ENCODE peak calls at places on chromosomes 3 and 15, in five cellular contexts. One of them, this sample, is unnamed.
A peak's percentile ranks its signal among the peaks of the same experiment; 100 is the strongest.

GRCh38 chr15:75059607-75060006 is 36.2 kb downstream of the PPCDC start:
- DNase-seq in CD8-positive, alpha-beta T cell: no peak
- DNase-seq in brain microvascular endothelial cell: no peak
- DNase-seq in GM20000: no peak
- DNase-seq in AG04450: no peak
- DNase-seq in this sample: no peak

GRCh38 chr3:143222981-143223380 is 103.4 kb downstream of the CHST2 start:
- DNase-seq in GM20000: no peak
- DNase-seq in CD8-positive, alpha-beta T cell: no peak
- DNase-seq in brain microvascular endothelial cell: no peak
- DNase-seq in AG04450: no peak
- DNase-seq in this sample: no peak

GRCh38 chr15:35293353-35294130 is 208.4 kb upstream of the NANOGP8 start:
- DNase-seq in CD8-positive, alpha-beta T cell: no peak
- DNase-seq in AG04450: no peak
- DNase-seq in GM20000: no peak
- DNase-seq in brain microvascular endothelial cell: peak; percentile 54
- DNase-seq in this sample: no peak

GRCh38 chr3:115903843-115904242 is 280.5 kb downstream of the GAP43 start:
- DNase-seq in AG04450: no peak
- DNase-seq in GM20000: no peak
- DNase-seq in CD8-positive, alpha-beta T cell: no peak
- DNase-seq in brain microvascular endothelial cell: no peak
- DNase-seq in this sample: no peak

GRCh38 chr3:46990573-46991374 is 11.3 kb downstream of the NBEAL2 start:
- DNase-seq in AG04450: no peak
- DNase-seq in brain microvascular endothelial cell: no peak
- DNase-seq in GM20000: no peak
- DNase-seq in CD8-positive, alpha-beta T cell: no peak
- DNase-seq in this sample: peak; percentile 85

GRCh38 chr3:119187266-119187665 is 13.9 kb downstream of the UPK1B start:
- DNase-seq in AG04450: no peak
- DNase-seq in CD8-positive, alpha-beta T cell: no peak
- DNase-seq in brain microvascular endothelial cell: peak; percentile 21
- DNase-seq in GM20000: no peak
- DNase-seq in this sample: no peak

GRCh38 chr3:52533623-52534280 is at the start of gene NT5DC2:
- DNase-seq in GM20000: peak; percentile 99
- DNase-seq in AG04450: no peak
- DNase-seq in brain microvascular endothelial cell: peak; percentile 19
- DNase-seq in CD8-positive, alpha-beta T cell: peak; percentile 53
- DNase-seq in this sample: no peak

GRCh38 chr3:194183271-194183670 is 47.3 kb downstream of the HES1 start:
- DNase-seq in AG04450: no peak
- DNase-seq in GM20000: no peak
- DNase-seq in brain microvascular endothelial cell: no peak
- DNase-seq in CD8-positive, alpha-beta T cell: no peak
- DNase-seq in this sample: no peak

GRCh38 chr15:69380100-69380725 is 33.9 kb upstream of the KIF23 start:
- DNase-seq in brain microvascular endothelial cell: peak; percentile 22
- DNase-seq in AG04450: no peak
- DNase-seq in CD8-positive, alpha-beta T cell: no peak
- DNase-seq in GM20000: no peak
- DNase-seq in this sample: no peak
- TF ChIP-seq CTCF in brain microvascular endothelial cell: peak; percentile 69
- TF ChIP-seq CTCF in AG04450: peak; percentile 33
- TF ChIP-seq CTCF in CD8-positive, alpha-beta T cell: no peak
- TF ChIP-seq CTCF in GM20000: no peak
- TF ChIP-seq CTCF in this sample: no peak

GRCh38 chr3:186852994-186853393 is 10.5 kb downstream of the ADIPOQ start:
- DNase-seq in CD8-positive, alpha-beta T cell: no peak
- DNase-seq in brain microvascular endothelial cell: no peak
- DNase-seq in GM20000: no peak
- DNase-seq in AG04450: no peak
- DNase-seq in this sample: no peak

GRCh38 chr3:186844908-186845307 is 2.4 kb downstream of the ADIPOQ start:
- DNase-seq in brain microvascular endothelial cell: no peak
- DNase-seq in AG04450: no peak
- DNase-seq in GM20000: no peak
- DNase-seq in CD8-positive, alpha-beta T cell: no peak
- DNase-seq in this sample: no peak

GRCh38 chr3:186847437-186847836 is 4.9 kb downstream of the ADIPOQ start:
- DNase-seq in AG04450: no peak
- DNase-seq in CD8-positive, alpha-beta T cell: no peak
- DNase-seq in brain microvascular endothelial cell: no peak
- DNase-seq in GM20000: no peak
- DNase-seq in this sample: no peak

GRCh38 chr3:186854146-186854545 is 11.6 kb downstream of the ADIPOQ start:
- DNase-seq in AG04450: no peak
- DNase-seq in brain microvascular endothelial cell: no peak
- DNase-seq in GM20000: no peak
- DNase-seq in CD8-positive, alpha-beta T cell: no peak
- DNase-seq in this sample: no peak

DNA sequence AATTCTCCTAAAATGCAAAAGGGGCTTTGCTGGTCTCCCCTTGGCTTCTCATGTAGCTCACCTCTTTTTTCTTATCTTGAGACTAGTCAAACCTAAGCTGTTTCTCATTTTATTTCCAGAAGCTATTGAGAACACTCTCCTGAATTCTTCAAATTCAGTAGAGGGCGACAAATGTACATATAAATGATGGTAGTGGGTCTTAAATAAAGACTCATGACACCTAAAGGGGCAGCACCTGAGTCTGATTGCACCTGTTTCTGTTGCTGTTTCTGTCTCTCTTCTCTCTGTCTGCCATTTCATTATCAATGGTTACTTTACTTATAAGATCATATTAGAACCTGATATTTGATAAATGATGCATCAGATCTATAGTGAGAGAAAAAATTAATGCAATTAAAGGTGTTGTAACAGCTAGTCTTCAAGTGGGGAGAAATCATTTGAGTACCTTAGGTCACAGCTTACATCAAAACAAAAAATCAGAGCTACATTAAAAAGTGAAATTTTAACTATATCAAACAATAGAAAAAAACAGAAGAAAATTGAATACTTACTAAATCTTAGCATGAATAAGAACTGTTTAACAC is 7.0 kb downstream of the ADIPOQ start:
- DNase-seq in AG04450: no peak
- DNase-seq in brain microvascular endothelial cell: no peak
- DNase-seq in GM20000: peak; percentile 65
- DNase-seq in CD8-positive, alpha-beta T cell: no peak
- DNase-seq in this sample: no peak
- TF ChIP-seq CTCF in AG04450: peak; percentile 51
- TF ChIP-seq CTCF in brain microvascular endothelial cell: peak; percentile 37
- TF ChIP-seq CTCF in GM20000: peak; percentile 40
- TF ChIP-seq CTCF in CD8-positive, alpha-beta T cell: peak; percentile 73
- TF ChIP-seq CTCF in this sample: peak; percentile 37

GRCh38 chr3:63911901-63912767 is at the start of gene SCAANT1:
- DNase-seq in GM20000: peak; percentile 95
- DNase-seq in brain microvascular endothelial cell: peak; percentile 79
- DNase-seq in CD8-positive, alpha-beta T cell: peak; percentile 81
- DNase-seq in AG04450: peak; percentile 67
- DNase-seq in this sample: peak; percentile 66
- TF ChIP-seq CTCF in GM20000: no peak
- TF ChIP-seq CTCF in brain microvascular endothelial cell: peak; percentile 2
- TF ChIP-seq CTCF in CD8-positive, alpha-beta T cell: no peak
- TF ChIP-seq CTCF in AG04450: no peak
- TF ChIP-seq CTCF in this sample: no peak

DNA sequence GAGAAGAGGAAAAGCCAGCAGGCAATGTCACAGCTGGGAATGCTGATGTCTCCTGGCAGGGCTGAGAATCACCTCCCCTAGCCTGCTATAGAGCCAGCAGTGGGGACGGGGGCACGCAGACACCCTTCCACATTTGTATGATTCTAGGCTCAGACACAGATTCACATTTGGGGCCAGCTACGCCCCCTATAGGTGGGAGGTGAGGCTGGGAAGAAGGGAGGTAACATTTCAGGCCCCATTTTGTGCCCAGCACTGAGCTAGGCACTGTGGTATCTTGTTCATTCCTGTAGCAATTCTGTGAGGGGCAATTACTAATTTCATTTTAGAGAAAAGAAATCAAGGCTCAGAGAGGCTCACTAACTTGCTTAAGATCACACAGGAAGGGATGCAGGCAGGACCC is 15.9 kb upstream of the ACAD9 start:
- DNase-seq in AG04450: no peak
- DNase-seq in brain microvascular endothelial cell: no peak
- DNase-seq in GM20000: no peak
- DNase-seq in CD8-positive, alpha-beta T cell: no peak
- DNase-seq in this sample: no peak
- TF ChIP-seq CTCF in AG04450: peak; percentile 19
- TF ChIP-seq CTCF in brain microvascular endothelial cell: peak; percentile 53
- TF ChIP-seq CTCF in GM20000: peak; percentile 3
- TF ChIP-seq CTCF in CD8-positive, alpha-beta T cell: peak; percentile 19
- TF ChIP-seq CTCF in this sample: peak; percentile 29

GRCh38 chr15:29124581-29125381 is 144.8 kb downstream of the NSMCE3 start:
- DNase-seq in CD8-positive, alpha-beta T cell: no peak
- DNase-seq in GM20000: no peak
- DNase-seq in AG04450: no peak
- DNase-seq in brain microvascular endothelial cell: peak; percentile 31
- DNase-seq in this sample: peak; percentile 36

GRCh38 chr15:29126208-29126536 is 143.4 kb downstream of the NSMCE3 start:
- DNase-seq in AG04450: no peak
- DNase-seq in brain microvascular endothelial cell: no peak
- DNase-seq in CD8-positive, alpha-beta T cell: no peak
- DNase-seq in GM20000: no peak
- DNase-seq in this sample: peak; percentile 44

GRCh38 chr15:29126821-29127461 is 142.7 kb downstream of the NSMCE3 start:
- DNase-seq in CD8-positive, alpha-beta T cell: no peak
- DNase-seq in GM20000: no peak
- DNase-seq in brain microvascular endothelial cell: no peak
- DNase-seq in AG04450: no peak
- DNase-seq in this sample: peak; percentile 28

GRCh38 chr15:29123991-29124390 is 145.6 kb downstream of the NSMCE3 start:
- DNase-seq in CD8-positive, alpha-beta T cell: no peak
- DNase-seq in GM20000: no peak
- DNase-seq in brain microvascular endothelial cell: no peak
- DNase-seq in AG04450: no peak
- DNase-seq in this sample: peak; percentile 27

DNA sequence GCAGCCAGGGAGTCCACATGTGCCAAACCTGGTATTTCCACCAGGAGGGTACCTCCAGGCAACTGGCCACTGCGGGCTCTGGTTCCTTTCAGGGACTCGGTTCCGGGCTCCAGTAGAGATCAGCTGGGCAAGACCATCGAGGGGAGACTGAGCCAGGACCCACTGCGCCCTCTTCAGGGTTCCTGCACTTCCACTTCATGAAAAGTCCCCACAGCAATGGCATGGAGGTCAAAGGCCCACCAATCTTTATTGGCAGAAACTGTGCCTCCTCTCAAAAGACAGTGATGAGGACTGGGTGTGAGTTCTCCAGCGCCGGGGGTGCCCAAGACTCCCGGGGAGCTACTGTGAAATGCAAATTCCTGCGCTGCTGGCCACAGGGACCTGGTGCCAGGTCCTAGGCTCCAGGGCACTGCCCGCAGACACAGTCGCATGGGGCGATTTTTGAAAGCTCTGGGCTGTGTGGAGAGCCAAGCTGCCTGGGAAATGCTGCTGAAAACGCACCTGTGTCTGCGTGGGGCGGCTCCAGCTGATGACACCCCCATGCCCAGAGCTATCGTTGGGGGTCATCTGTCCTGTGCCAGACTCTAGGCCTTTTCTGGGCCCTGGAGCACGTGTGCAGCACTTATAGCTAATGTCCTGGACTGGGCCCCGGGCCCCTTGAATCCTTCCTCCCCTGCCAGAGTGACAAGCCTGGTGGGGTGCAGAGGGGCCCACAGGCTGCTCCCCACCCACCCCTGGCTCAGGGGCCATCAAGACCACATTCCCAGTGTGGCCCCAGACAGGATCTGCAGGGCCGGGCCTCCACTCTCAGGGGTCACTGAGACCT is 144.0 kb downstream of the NSMCE3 start:
- DNase-seq in AG04450: no peak
- DNase-seq in brain microvascular endothelial cell: no peak
- DNase-seq in CD8-positive, alpha-beta T cell: no peak
- DNase-seq in GM20000: no peak
- DNase-seq in this sample: peak; percentile 26
- TF ChIP-seq CTCF in AG04450: no peak
- TF ChIP-seq CTCF in brain microvascular endothelial cell: no peak
- TF ChIP-seq CTCF in CD8-positive, alpha-beta T cell: no peak
- TF ChIP-seq CTCF in GM20000: no peak
- TF ChIP-seq CTCF in this sample: no peak

This sample was measured in CD14-positive monocyte.